ENCODE peak calls at places on chromosomes 6 and 20, in four cellular contexts. One of them, this sample, is unnamed. For H3K27me3 and H3K36me3, the result is how much of the 10 kb centered on the place peaks cover.

GRCh38 chr6:142155895-142156757 is 9.1 kb downstream of the VTA1 start:
- DNase-seq in left lung: no peak
- DNase-seq in hepatocyte: peak
- DNase-seq in neural progenitor cell: peak
- DNase-seq in this sample: peak

GRCh38 chr6:34912715-34913464 is 23.8 kb downstream of the ANKS1A start:
- DNase-seq in hepatocyte: no peak
- DNase-seq in left lung: no peak
- DNase-seq in neural progenitor cell: no peak
- DNase-seq in this sample: no peak

GRCh38 chr6:153553627-153554026 is 422.5 kb upstream of the RGS17 start:
- DNase-seq in left lung: no peak
- DNase-seq in hepatocyte: peak
- DNase-seq in neural progenitor cell: peak
- DNase-seq in this sample: peak

GRCh38 chr20:14832630-14833029 is 495.2 kb upstream of the FLRT3 start:
- DNase-seq in neural progenitor cell: no peak
- DNase-seq in left lung: no peak
- DNase-seq in hepatocyte: no peak
- DNase-seq in this sample: no peak

GRCh38 chr6:168625602-168626001 is 184.6 kb downstream of the SMOC2 start:
- DNase-seq in neural progenitor cell: no peak
- DNase-seq in hepatocyte: no peak
- DNase-seq in left lung: no peak
- DNase-seq in this sample: no peak

GRCh38 chr20:6595704-6596103 is 171.8 kb upstream of the BMP2 start:
- DNase-seq in hepatocyte: no peak
- DNase-seq in neural progenitor cell: peak
- DNase-seq in left lung: no peak
- DNase-seq in this sample: no peak

GRCh38 chr6:12296255-12296573 is 6.1 kb downstream of the EDN1 start:
- DNase-seq in left lung: no peak
- DNase-seq in hepatocyte: peak
- DNase-seq in neural progenitor cell: no peak
- DNase-seq in this sample: no peak

GRCh38 chr6:136344420-136344819 is 54.8 kb upstream of the BCLAF1 start:
- DNase-seq in hepatocyte: no peak
- DNase-seq in left lung: no peak
- DNase-seq in neural progenitor cell: no peak
- DNase-seq in this sample: no peak

GRCh38 chr6:74091133-74091793 is 395.3 kb downstream of the CD109 start:
- DNase-seq in left lung: no peak
- DNase-seq in neural progenitor cell: peak
- DNase-seq in hepatocyte: peak
- DNase-seq in this sample: peak

GRCh38 chr20:54167909-54168872 is 5.6 kb downstream of the CYP24A1 start:
- DNase-seq in left lung: no peak
- DNase-seq in neural progenitor cell: no peak
- DNase-seq in hepatocyte: peak
- DNase-seq in this sample: no peak

GRCh38 chr6:85111481-85112001 is 338.3 kb upstream of the NT5E start:
- DNase-seq in left lung: no peak
- DNase-seq in neural progenitor cell: peak
- DNase-seq in hepatocyte: peak
- DNase-seq in this sample: no peak

GRCh38 chr6:96659084-96659845 is 96.3 kb downstream of the FHL5 start:
- DNase-seq in neural progenitor cell: no peak
- DNase-seq in hepatocyte: no peak
- DNase-seq in left lung: no peak
- DNase-seq in this sample: no peak

GRCh38 chr20:44581515-44581914 is 864 bp upstream of the PKIG start:
- DNase-seq in neural progenitor cell: no peak
- DNase-seq in left lung: no peak
- DNase-seq in hepatocyte: no peak
- DNase-seq in this sample: no peak

GRCh38 chr6:70474751-70475150 is 61.4 kb downstream of the FAM135A start:
- DNase-seq in neural progenitor cell: peak
- DNase-seq in hepatocyte: peak
- DNase-seq in left lung: no peak
- DNase-seq in this sample: peak

GRCh38 chr20:47612670-47613069 is 111.0 kb downstream of the NCOA3 start:
- DNase-seq in neural progenitor cell: no peak
- DNase-seq in hepatocyte: no peak
- DNase-seq in left lung: no peak
- DNase-seq in this sample: no peak

GRCh38 chr6:56986611-56987010 is 31.7 kb downstream of the BEND6 start:
- DNase-seq in hepatocyte: no peak
- DNase-seq in left lung: no peak
- DNase-seq in neural progenitor cell: no peak
- DNase-seq in this sample: no peak

GRCh38 chr6:88855521-88856152 is 107.8 kb downstream of the RNGTT start:
- DNase-seq in left lung: no peak
- DNase-seq in hepatocyte: no peak
- DNase-seq in neural progenitor cell: no peak
- DNase-seq in this sample: no peak

GRCh38 chr6:40885139-40885774 is 153.8 kb downstream of the UNC5CL start:
- DNase-seq in hepatocyte: no peak
- DNase-seq in left lung: no peak
- DNase-seq in neural progenitor cell: no peak
- DNase-seq in this sample: no peak

GRCh38 chr20:32685541-32686529 is 12.1 kb upstream of the C20orf203 start:
- DNase-seq in hepatocyte: peak
- DNase-seq in neural progenitor cell: peak
- DNase-seq in left lung: peak
- DNase-seq in this sample: peak

GRCh38 chr20:62603021-62603906 is 39.0 kb upstream of the SLCO4A1 start:
- DNase-seq in left lung: peak
- DNase-seq in hepatocyte: no peak
- DNase-seq in neural progenitor cell: no peak
- DNase-seq in this sample: no peak

GRCh38 chr6:34226731-34227586 is 9.7 kb upstream of the HMGA1 start:
- DNase-seq in hepatocyte: no peak
- DNase-seq in left lung: no peak
- DNase-seq in neural progenitor cell: peak
- DNase-seq in this sample: peak

GRCh38 chr6:132712366-132712765 is 1.5 kb downstream of the VNN1 start:
- DNase-seq in left lung: no peak
- DNase-seq in neural progenitor cell: no peak
- DNase-seq in hepatocyte: no peak
- DNase-seq in this sample: no peak

GRCh38 chr20:6299451-6299850 is 176.6 kb upstream of the FERMT1 start:
- DNase-seq in left lung: peak
- DNase-seq in hepatocyte: no peak
- DNase-seq in neural progenitor cell: no peak
- DNase-seq in this sample: no peak

GRCh38 chr6:44661221-44661609 is 273.7 kb downstream of the CDC5L start:
- DNase-seq in hepatocyte: no peak
- DNase-seq in neural progenitor cell: no peak
- DNase-seq in left lung: no peak
- DNase-seq in this sample: no peak

GRCh38 chr6:156652231-156652750 is 124.9 kb upstream of the ARID1B start:
- DNase-seq in left lung: no peak
- DNase-seq in neural progenitor cell: no peak
- DNase-seq in hepatocyte: no peak
- DNase-seq in this sample: no peak

GRCh38 chr6:164252952-164253351 is 838.4 kb downstream of the QKI start:
- DNase-seq in neural progenitor cell: peak
- DNase-seq in hepatocyte: peak
- DNase-seq in left lung: no peak
- DNase-seq in this sample: peak

GRCh38 chr6:26003102-26003694 is 40.6 kb downstream of the TRIM38 start:
- DNase-seq in neural progenitor cell: peak
- DNase-seq in left lung: no peak
- DNase-seq in hepatocyte: peak
- DNase-seq in this sample: peak

GRCh38 chr20:38275815-38276550 is 15.4 kb upstream of the KIAA1755 start:
- DNase-seq in left lung: no peak
- DNase-seq in hepatocyte: no peak
- DNase-seq in neural progenitor cell: no peak
- DNase-seq in this sample: no peak
- H3K4me3 ChIP-seq in left lung: no peak
- H3K4me3 ChIP-seq in hepatocyte: no peak
- H3K4me3 ChIP-seq in neural progenitor cell: no peak
- H3K4me3 ChIP-seq in this sample: no peak

GRCh38 chr6:358847-359246 is 32.7 kb upstream of the IRF4 start:
- DNase-seq in hepatocyte: no peak
- DNase-seq in left lung: no peak
- DNase-seq in neural progenitor cell: no peak
- DNase-seq in this sample: peak
- H3K27me3 ChIP-seq in hepatocyte: under half
- H3K27me3 ChIP-seq in left lung: under half
- H3K27me3 ChIP-seq in neural progenitor cell: under half
- H3K27me3 ChIP-seq in this sample: under half

GRCh38 chr20:63966172-63966943 is 3.4 kb downstream of the ZNF512B start:
- DNase-seq in hepatocyte: no peak
- DNase-seq in neural progenitor cell: no peak
- DNase-seq in left lung: no peak
- DNase-seq in this sample: no peak
- H3K36me3 ChIP-seq in hepatocyte: under half
- H3K36me3 ChIP-seq in neural progenitor cell: under half
- H3K36me3 ChIP-seq in left lung: half or more
- H3K36me3 ChIP-seq in this sample: under half

DNA sequence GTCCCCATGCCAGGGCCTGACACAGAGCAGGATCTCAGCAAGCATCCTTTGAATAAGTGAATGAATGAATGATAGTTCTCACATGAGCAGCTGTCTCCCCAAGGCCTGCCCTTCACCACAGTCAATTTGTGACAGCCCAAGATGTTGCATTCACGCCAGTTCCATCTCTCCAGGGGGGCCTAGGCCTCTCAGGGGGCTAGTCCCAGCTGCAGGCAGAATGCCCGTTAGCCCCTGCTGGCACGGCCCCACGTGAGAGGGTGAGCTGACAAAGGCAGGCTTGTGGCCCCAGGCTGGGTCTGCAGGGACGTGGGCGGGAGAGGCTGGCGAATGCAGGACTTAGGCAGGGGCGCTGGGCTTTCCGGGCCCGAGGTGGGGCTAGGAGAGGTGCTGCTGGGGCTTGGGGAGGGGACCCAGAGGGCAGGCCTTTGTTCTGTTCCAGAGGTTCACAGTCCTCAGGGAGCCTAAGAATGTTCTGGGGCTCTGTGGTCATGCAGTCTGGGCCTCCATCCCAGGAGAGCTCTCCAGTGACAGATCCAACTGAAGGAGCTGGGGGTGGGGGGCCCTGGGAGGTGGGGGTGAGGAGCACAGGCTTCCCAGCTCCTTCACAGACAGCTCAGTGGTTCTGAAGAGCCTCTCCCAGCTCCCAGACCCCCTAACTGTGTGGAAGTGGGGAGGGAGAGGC is 30.5 kb upstream of the TLDC2 start:
- DNase-seq in left lung: no peak
- DNase-seq in hepatocyte: no peak
- DNase-seq in neural progenitor cell: peak
- DNase-seq in this sample: no peak
- H3K4me3 ChIP-seq in left lung: no peak
- H3K4me3 ChIP-seq in hepatocyte: no peak
- H3K4me3 ChIP-seq in neural progenitor cell: no peak
- H3K4me3 ChIP-seq in this sample: no peak

GRCh38 chr6:7546832-7547714 is 5.6 kb downstream of the DSP start:
- DNase-seq in neural progenitor cell: no peak
- DNase-seq in hepatocyte: no peak
- DNase-seq in left lung: no peak
- DNase-seq in this sample: no peak
- H3K27me3 ChIP-seq in neural progenitor cell: under half
- H3K27me3 ChIP-seq in hepatocyte: under half
- H3K27me3 ChIP-seq in left lung: under half
- H3K27me3 ChIP-seq in this sample: under half

DNA sequence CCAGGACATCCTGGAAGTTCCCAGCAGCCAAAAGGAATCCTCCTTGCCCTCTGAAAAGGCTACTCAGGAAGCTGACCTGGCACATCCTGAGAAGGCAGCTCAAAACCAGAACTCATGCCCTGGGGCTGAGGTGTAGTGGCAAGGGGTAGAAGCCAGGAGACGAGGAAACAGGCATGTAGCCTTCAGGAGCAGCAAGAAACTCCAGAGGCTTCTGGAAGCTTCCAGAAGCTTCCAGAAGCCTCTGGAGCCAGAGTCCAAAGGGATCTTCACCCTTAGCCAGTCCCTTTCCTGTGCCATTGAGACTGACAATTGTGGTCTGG is 43.9 kb downstream of the BMP7 start:
- DNase-seq in left lung: no peak
- DNase-seq in hepatocyte: no peak
- DNase-seq in neural progenitor cell: no peak
- DNase-seq in this sample: no peak
- H3K36me3 ChIP-seq in left lung: under half
- H3K36me3 ChIP-seq in hepatocyte: under half
- H3K36me3 ChIP-seq in neural progenitor cell: under half
- H3K36me3 ChIP-seq in this sample: under half

GRCh38 chr6:130150906-130151305 is 71.8 kb downstream of the SAMD3 start:
- DNase-seq in neural progenitor cell: no peak
- DNase-seq in left lung: no peak
- DNase-seq in hepatocyte: no peak
- DNase-seq in this sample: no peak

GRCh38 chr6:130143709-130144108 is 79.0 kb downstream of the SAMD3 start:
- DNase-seq in neural progenitor cell: no peak
- DNase-seq in left lung: no peak
- DNase-seq in hepatocyte: no peak
- DNase-seq in this sample: no peak

GRCh38 chr6:130147151-130147550 is 75.6 kb downstream of the SAMD3 start:
- DNase-seq in hepatocyte: no peak
- DNase-seq in left lung: no peak
- DNase-seq in neural progenitor cell: no peak
- DNase-seq in this sample: no peak

GRCh38 chr6:130152908-130153510 is 69.7 kb downstream of the SAMD3 start:
- DNase-seq in neural progenitor cell: peak
- DNase-seq in left lung: no peak
- DNase-seq in hepatocyte: no peak
- DNase-seq in this sample: no peak

DNA sequence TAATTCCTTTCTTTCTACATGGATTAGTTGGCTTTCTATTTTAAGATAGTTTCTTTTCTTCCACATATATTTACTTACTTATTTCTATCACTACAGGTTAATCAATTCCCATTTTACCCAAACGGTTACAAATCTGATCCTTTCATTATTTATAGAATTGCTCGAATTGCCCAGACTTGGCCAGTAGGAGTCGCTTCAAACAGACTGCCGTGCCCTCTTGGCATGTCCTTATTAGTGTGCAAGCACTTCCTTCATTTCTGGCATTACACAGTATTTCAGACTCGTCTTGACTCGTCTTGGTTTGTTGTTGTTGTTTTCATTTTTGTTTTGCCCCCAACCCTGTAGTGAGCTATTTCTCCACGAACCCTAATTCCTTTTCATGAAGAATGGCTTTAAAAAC is 74.6 kb downstream of the SAMD3 start:
- DNase-seq in left lung: no peak
- DNase-seq in hepatocyte: no peak
- DNase-seq in neural progenitor cell: no peak
- DNase-seq in this sample: peak
- H3K4me3 ChIP-seq in left lung: no peak
- H3K4me3 ChIP-seq in hepatocyte: no peak
- H3K4me3 ChIP-seq in neural progenitor cell: no peak
- H3K4me3 ChIP-seq in this sample: no peak

This sample was measured in H7.